ENCODE peak calls at places on chromosomes 13 and 19, in seven cellular contexts. F is activated T-cell treated with anti-CD3 and anti-CD28 coated beads for 24 hours; A is stimulated activated CD8-positive, alpha-beta memory T cell treated with anti-CD3 and anti-CD28 coated beads, Interleukin-2, amount 100 ng/mL, for 48 hours; U is CD4-positive, alpha-beta memory T cell; M is Daoy; O is myocyte; V is stimulated activated CD4-positive, alpha-beta T cell treated with anti-CD3 and anti-CD28 coated beads, Interleukin-1b, Interleukin-23, amount 100 ng/mL, for 1 hour. C is an unnamed sample.

GRCh38 chr19:18128805-18129204 is 24.2 kb upstream of the PIK3R2 start:
- DNase-seq in F (no peak), A (no peak), U (no peak), M (no peak), O (no peak), V (no peak), C (no peak)

GRCh38 chr19:48746738-48747575 is at the start of gene IZUMO1:
- DNase-seq in F (peak; percentile 32), A (peak; percentile 50), U (peak; percentile 64), M (peak; percentile 84), O (peak; percentile 68), V (no peak), C (peak; percentile 77)

GRCh38 chr19:35458821-35459391 is 10.8 kb downstream of the FFAR2 start:
- DNase-seq in F (no peak), A (no peak), U (no peak), M (no peak), O (no peak), V (no peak), C (no peak)

GRCh38 chr19:35509018-35509652 is 4.3 kb downstream of the DMKN start:
- DNase-seq in F (no peak), A (no peak), U (peak; percentile 43), M (peak; percentile 78), O (no peak), V (no peak), C (peak; percentile 41)

GRCh38 chr19:18251587-18252369 is 22.5 kb downstream of the IQCN start:
- DNase-seq in F (peak; percentile 70), A (peak; percentile 74), U (peak; percentile 76), M (peak; percentile 74), O (peak; percentile 70), V (peak; percentile 78), C (peak; percentile 33)

GRCh38 chr19:15841875-15842569 is 26.6 kb upstream of the OR10H1 start:
- DNase-seq in F (no peak), A (no peak), U (no peak), M (peak; percentile 22), O (no peak), V (no peak), C (no peak)

GRCh38 chr13:19862511-19863313 is 737 bp downstream of the ZMYM5 start:
- DNase-seq in F (peak; percentile 19), A (peak; percentile 17), U (peak; percentile 54), M (peak; percentile 19), O (peak; percentile 44), V (peak; percentile 17), C (no peak)

GRCh38 chr13:73235385-73235784 is 176.6 kb downstream of the KLF5 start:
- DNase-seq in F (no peak), A (no peak), U (no peak), M (peak; percentile 42), O (peak; percentile 63), V (no peak), C (no peak)

GRCh38 chr13:95067303-95067702 is 233.9 kb downstream of the ABCC4 start:
- DNase-seq in F (no peak), A (no peak), U (no peak), M (no peak), O (no peak), V (no peak), C (no peak)

GRCh38 chr19:5407356-5407755 is 47.9 kb upstream of the ZNRF4 start:
- DNase-seq in F (no peak), A (no peak), U (no peak), M (peak; percentile 43), O (no peak), V (no peak), C (peak; percentile 8)

GRCh38 chr13:110168999-110169933 is 137.7 kb downstream of the COL4A1 start:
- DNase-seq in F (no peak), A (no peak), U (no peak), M (no peak), O (no peak), V (no peak), C (no peak)

GRCh38 chr13:40176242-40176641 is 490.2 kb downstream of the FOXO1 start:
- DNase-seq in F (no peak), A (no peak), U (no peak), M (no peak), O (no peak), V (no peak), C (no peak)

GRCh38 chr19:4556574-4557185 is 2.8 kb downstream of the SEMA6B start:
- DNase-seq in F (no peak), A (peak; percentile 29), U (no peak), M (peak; percentile 69), O (peak; percentile 30), V (no peak), C (no peak)

GRCh38 chr19:53102186-53102585 is 1.0 kb downstream of the ZNF160 start:
- DNase-seq in F (no peak), A (no peak), U (no peak), M (no peak), O (peak; percentile 84), V (no peak), C (no peak)

GRCh38 chr13:48072304-48072703 is 22.6 kb downstream of the MED4 start:
- DNase-seq in F (no peak), A (no peak), U (no peak), M (no peak), O (no peak), V (no peak), C (no peak)

GRCh38 chr13:91347996-91348905 is 764 bp downstream of the MIR17HG start:
- DNase-seq in F (peak; percentile 64), A (peak; percentile 40), U (peak; percentile 79), M (peak; percentile 26), O (peak; percentile 43), V (peak; percentile 66), C (peak; percentile 48)

GRCh38 chr19:48798937-48799336 is 11.9 kb downstream of the BCAT2 start:
- DNase-seq in F (no peak), A (no peak), U (no peak), M (peak; percentile 58), O (peak; percentile 37), V (no peak), C (no peak)

GRCh38 chr13:105518086-105518485 is 1017.4 kb downstream of the EFNB2 start:
- DNase-seq in F (no peak), A (no peak), U (no peak), M (peak; percentile 55), O (no peak), V (no peak), C (no peak)

GRCh38 chr13:80336335-80336734 is 4.6 kb downstream of the SPRY2 start:
- DNase-seq in F (no peak), A (no peak), U (no peak), M (no peak), O (peak; percentile 14), V (no peak), C (no peak)

GRCh38 chr13:100269837-100270236 is 180.9 kb downstream of the PCCA start:
- DNase-seq in F (no peak), A (no peak), U (no peak), M (peak; percentile 47), O (peak; percentile 45), V (no peak), C (no peak)